ENCODE peak calls at places on chromosome 17, in nine cellular contexts. D is fibroblast of mammary gland, W is SHP77, S is midbrain, R is hippocampal formation, U is head of caudate nucleus, O is mesothelial cell of epicardium, Y is T-helper 1 cell, L is HFFc6. E is an unnamed sample.

GRCh38 chr17:36921131-36921851 is 16.0 kb upstream of the LHX1 start:
- DNase-seq in Y (no peak), R (no peak), L (peak), S (no peak), D (peak), O (no peak), W (no peak), U (peak), E (no peak)

GRCh38 chr17:41792835-41793748 is 6.6 kb upstream of the JUP start:
- DNase-seq in U (no peak), R (no peak), Y (no peak), W (peak), O (no peak), S (no peak), D (no peak), L (no peak), E (no peak)

GRCh38 chr17:66437466-66438026 is 135.1 kb downstream of the PRKCA start:
- DNase-seq in S (no peak), W (no peak), Y (no peak), L (no peak), R (no peak), U (no peak), O (no peak), D (no peak), E (no peak)

GRCh38 chr17:34598161-34598776 is 18.9 kb downstream of the TMEM132E start:
- DNase-seq in O (peak), R (peak), Y (no peak), S (peak), L (no peak), W (no peak), U (peak), D (no peak), E (peak)

GRCh38 chr17:8153550-8153956 is 1.3 kb upstream of the PER1 start:
- DNase-seq in U (peak), W (peak), Y (no peak), S (peak), R (peak), D (peak), L (peak), O (no peak), E (peak)

GRCh38 chr17:75034236-75034908 is 12.4 kb downstream of the ATP5PD start:
- DNase-seq in D (peak), O (peak), W (peak), L (peak), S (peak), Y (peak), U (peak), R (peak), E (peak)

GRCh38 chr17:17058304-17058703 is 16.0 kb downstream of the MPRIP start:
- DNase-seq in R (no peak), Y (no peak), L (no peak), D (no peak), S (no peak), O (no peak), U (no peak), W (no peak), E (no peak)

GRCh38 chr17:42618442-42619150 is 9.1 kb downstream of the TUBG1 start:
- DNase-seq in Y (no peak), U (no peak), R (no peak), L (peak), O (no peak), W (peak), S (peak), D (peak), E (peak)

GRCh38 chr17:27518048-27518447 is 61.8 kb downstream of the KSR1 start:
- DNase-seq in L (no peak), W (no peak), R (no peak), Y (no peak), O (no peak), U (no peak), S (no peak), D (no peak), E (no peak)

GRCh38 chr17:8753976-8754440 is 4.3 kb downstream of the SPDYE4 start:
- DNase-seq in D (peak), Y (no peak), R (no peak), O (no peak), L (peak), S (no peak), U (no peak), W (peak), E (peak)

GRCh38 chr17:11885051-11885450 is 112.2 kb downstream of the ZNF18 start:
- DNase-seq in D (no peak), U (no peak), L (no peak), W (no peak), Y (no peak), S (no peak), R (no peak), O (no peak), E (no peak)

GRCh38 chr17:45751466-45751865 is 32.7 kb upstream of the CRHR1 start:
- DNase-seq in D (no peak), O (no peak), U (no peak), R (no peak), Y (no peak), W (no peak), L (no peak), S (no peak), E (no peak)

GRCh38 chr17:21001813-21002221 is 41.0 kb downstream of the USP22 start:
- DNase-seq in U (peak), R (no peak), S (peak), O (no peak), D (no peak), L (no peak), Y (no peak), W (no peak), E (peak)

GRCh38 chr17:49000943-49001342 is 3.8 kb downstream of the IGF2BP1 start:
- DNase-seq in O (no peak), S (no peak), D (no peak), W (no peak), Y (no peak), U (no peak), L (peak), R (no peak), E (no peak)

E was measured in pons.